ENCODE peak calls at places on chromosomes 12 and 14, in nine cellular contexts. L, Y, U, W, R, T, G, N and O are unnamed samples.

GRCh38 chr12:12008931-12009611 is 61.7 kb upstream of the BCL2L14 start:
- DNase-seq in L (no peak), R (no peak), T (no peak), U (peak; percentile 84), G (peak; percentile 61), N (no peak), Y (peak; percentile 90), W (peak; percentile 21), O (no peak)

GRCh38 chr12:6201199-6201608 is 1.0 kb downstream of the CD9 start:
- DNase-seq in R (no peak), L (no peak), Y (peak; percentile 35), G (no peak), N (peak; percentile 47), W (no peak), U (no peak), T (no peak), O (no peak)

GRCh38 chr12:94615284-94616216 is 34.8 kb downstream of the TMCC3 start:
- DNase-seq in N (peak; percentile 65), Y (no peak), U (no peak), R (peak; percentile 26), T (peak; percentile 24), G (peak; percentile 55), W (peak; percentile 68), L (peak; percentile 45), O (no peak)

GRCh38 chr14:91414475-91415342 is 2.9 kb downstream of the CCDC88C start:
- DNase-seq in R (no peak), G (no peak), L (no peak), U (no peak), T (no peak), Y (peak; percentile 87), N (no peak), W (no peak), O (no peak)

GRCh38 chr12:104457746-104458644 is 1.2 kb downstream of the CHST11 start:
- DNase-seq in R (peak; percentile 35), T (peak; percentile 23), Y (peak; percentile 55), W (no peak), N (peak; percentile 46), U (no peak), L (peak; percentile 31), G (no peak), O (peak; percentile 57)

GRCh38 chr12:51832708-51833107 is 15.8 kb downstream of the FIGNL2 start:
- DNase-seq in L (no peak), R (no peak), T (no peak), Y (no peak), U (no peak), G (peak; percentile 32), W (no peak), N (no peak), O (no peak)

GRCh38 chr14:56817396-56817921 is 7.2 kb upstream of the OTX2 start:
- DNase-seq in U (no peak), R (no peak), G (no peak), L (no peak), N (no peak), W (no peak), Y (peak; percentile 60), T (no peak), O (no peak)

GRCh38 chr14:91947196-91948184 is at the start of gene FBLN5:
- DNase-seq in N (peak; percentile 69), R (peak; percentile 79), L (peak; percentile 72), G (peak; percentile 85), T (peak; percentile 74), W (peak; percentile 88), Y (peak; percentile 82), U (peak; percentile 73), O (no peak)

GRCh38 chr14:74502236-74503019 is 8.9 kb downstream of the ISCA2 start:
- DNase-seq in N (no peak), Y (peak; percentile 69), L (no peak), W (no peak), U (no peak), G (peak; percentile 58), R (peak; percentile 32), T (no peak), O (no peak)

GRCh38 chr12:80709811-80710726 is 2.6 kb downstream of the MYF6 start:
- DNase-seq in N (no peak), L (no peak), R (no peak), U (no peak), Y (peak; percentile 75), W (no peak), G (peak; percentile 17), T (no peak), O (no peak)

GRCh38 chr14:59890676-59891075 is 20.1 kb upstream of the RTN1 start:
- DNase-seq in R (no peak), N (no peak), L (no peak), W (no peak), U (no peak), Y (no peak), T (no peak), G (no peak), O (no peak)

GRCh38 chr12:49367381-49368239 is at the start of gene SPATS2:
- DNase-seq in Y (no peak), U (no peak), R (no peak), L (peak; percentile 96), N (no peak), T (peak; percentile 96), G (peak; percentile 46), W (no peak), O (no peak)

GRCh38 chr12:44875954-44876553 is at the start of gene NELL2:
- DNase-seq in L (peak; percentile 22), G (peak; percentile 38), R (no peak), N (peak; percentile 32), Y (peak; percentile 95), U (no peak), T (no peak), W (peak; percentile 11), O (no peak)

GRCh38 chr12:2520722-2521246 is 274.0 kb upstream of the FKBP4 start:
- DNase-seq in R (no peak), Y (no peak), U (no peak), L (no peak), G (no peak), N (no peak), T (no peak), W (no peak), O (no peak)

GRCh38 chr12:31742891-31743290 is 14.1 kb upstream of the AMN1 start:
- DNase-seq in L (no peak), N (no peak), R (no peak), Y (no peak), G (no peak), W (no peak), T (no peak), U (no peak), O (no peak)

GRCh38 chr12:20602671-20603402 is 92.3 kb upstream of the SLCO1C1 start:
- DNase-seq in U (peak; percentile 81), R (no peak), Y (no peak), G (peak; percentile 67), N (no peak), T (no peak), L (no peak), W (no peak), O (no peak)

GRCh38 chr12:20596036-20596435 is 99.1 kb upstream of the SLCO1C1 start:
- DNase-seq in N (no peak), Y (no peak), U (no peak), W (no peak), G (no peak), L (no peak), R (no peak), T (no peak), O (no peak)

GRCh38 chr12:20604408-20604807 is 90.7 kb upstream of the SLCO1C1 start:
- DNase-seq in Y (no peak), T (no peak), L (no peak), U (no peak), G (no peak), N (no peak), R (no peak), W (no peak), O (no peak)

GRCh38 chr12:20599757-20600156 is 95.4 kb upstream of the SLCO1C1 start:
- DNase-seq in G (no peak), U (no peak), W (no peak), L (no peak), Y (no peak), R (no peak), T (no peak), N (no peak), O (no peak)

DNA sequence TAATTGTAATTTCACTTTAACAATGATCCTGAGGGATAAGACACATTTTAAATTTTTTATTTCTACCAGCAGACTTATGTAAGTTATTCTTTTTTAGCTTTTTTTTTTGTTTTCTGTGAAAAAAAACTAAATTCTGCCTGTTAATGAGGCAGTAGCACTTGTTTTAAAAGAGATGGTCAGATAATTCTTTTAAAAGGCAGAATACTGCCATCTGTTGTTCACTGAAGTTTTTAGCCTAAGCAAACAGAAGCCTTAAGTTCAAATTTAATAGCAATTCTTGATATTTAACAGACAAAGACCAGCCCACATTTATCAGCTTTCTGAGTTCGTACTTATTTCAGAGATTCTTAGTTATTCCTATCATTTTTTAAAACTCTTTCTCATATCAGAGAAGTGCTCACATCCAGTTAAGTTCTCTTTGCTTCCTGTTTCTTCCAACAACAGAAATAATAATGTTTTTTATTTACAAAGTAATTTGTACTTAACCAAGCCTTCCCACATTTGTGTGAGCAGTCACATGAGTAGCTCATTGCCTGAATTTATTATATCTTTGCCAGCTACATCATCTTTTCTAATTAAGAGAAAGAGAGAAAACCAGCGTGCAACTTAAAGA is 93.4 kb upstream of the SLCO1C1 start:
- DNase-seq in R (no peak), G (peak; percentile 74), T (no peak), W (peak; percentile 16), L (no peak), Y (peak; percentile 14), U (peak; percentile 53), N (no peak), O (no peak)
- TF ChIP-seq CTCF in R (peak; percentile 40), G (peak; percentile 53), T (peak; percentile 57), W (peak; percentile 46), L (peak; percentile 36), Y (peak; percentile 68), U (peak; percentile 27), N (no peak), O (no peak)

GRCh38 chr14:78673845-78674244 is 503.7 kb downstream of the NRXN3 start:
- DNase-seq in G (no peak), N (no peak), U (no peak), R (no peak), L (no peak), T (no peak), W (no peak), Y (peak; percentile 8), O (no peak)
- TF ChIP-seq CTCF in G (no peak), N (no peak), U (no peak), R (no peak), L (no peak), T (no peak), W (no peak), Y (peak; percentile 14), O (no peak)

GRCh38 chr12:71460850-71461609 is 21.4 kb downstream of the LGR5 start:
- DNase-seq in Y (no peak), G (no peak), U (no peak), R (no peak), L (no peak), N (no peak), W (no peak), T (no peak), O (no peak)
- TF ChIP-seq CTCF in Y (no peak), G (no peak), U (no peak), R (no peak), L (no peak), N (no peak), W (no peak), T (no peak), O (no peak)

GRCh38 chr14:42374332-42374731 is 767.7 kb downstream of the LRFN5 start:
- DNase-seq in Y (no peak), U (no peak), W (no peak), L (no peak), N (no peak), G (no peak), R (no peak), T (no peak), O (no peak)

GRCh38 chr14:42378880-42379279 is 772.2 kb downstream of the LRFN5 start:
- DNase-seq in G (no peak), N (no peak), W (no peak), Y (no peak), U (no peak), R (no peak), L (no peak), T (no peak), O (no peak)

GRCh38 chr14:42378274-42378673 is 771.6 kb downstream of the LRFN5 start:
- DNase-seq in Y (no peak), L (no peak), U (no peak), T (no peak), G (no peak), R (no peak), W (no peak), N (no peak), O (no peak)
- TF ChIP-seq CTCF in Y (peak; percentile 8), L (no peak), U (no peak), T (no peak), G (no peak), R (no peak), W (peak; percentile 26), N (no peak), O (no peak)